ENCODE peak calls at places on chromosomes 3 and 15, in five cellular contexts. F is aorta, Q is heart left ventricle, X is BE2C, L is body of pancreas. R is an unnamed sample. For H3K27me3, the result is how much of the 10 kb centered on the place peaks cover.

GRCh38 chr15:71588746-71589145 is 221.6 kb upstream of the NR2E3 start:
- DNase-seq in X (no peak), L (no peak), Q (no peak), F (no peak), R (no peak)

GRCh38 chr15:20361091-20361490 is 180.5 kb downstream of the GOLGA6L6 start:
- DNase-seq in X (no peak), Q (no peak), F (no peak), L (no peak), R (no peak)

GRCh38 chr15:81400640-81401236 is 26.7 kb upstream of the TMC3 start:
- DNase-seq in F (no peak), Q (no peak), L (no peak), X (no peak), R (no peak)

GRCh38 chr15:91723959-91724358 is 129.5 kb upstream of the SLCO3A1 start:
- DNase-seq in X (no peak), L (no peak), Q (no peak), F (no peak), R (no peak)

GRCh38 chr3:134796313-134797079 is 1.4 kb downstream of the EPHB1 start:
- DNase-seq in F (no peak), L (no peak), X (peak), Q (no peak), R (peak)

GRCh38 chr3:32947466-32948238 is 3.8 kb upstream of the CCR4 start:
- DNase-seq in X (peak), Q (peak), L (peak), F (peak), R (peak)

GRCh38 chr3:57596495-57597239 is 477 bp downstream of the ARF4 start:
- DNase-seq in X (peak), Q (peak), F (peak), L (peak), R (peak)

GRCh38 chr15:38558714-38559059 is 5.9 kb downstream of the RASGRP1 start:
- DNase-seq in X (no peak), L (no peak), F (no peak), Q (no peak), R (no peak)

GRCh38 chr15:60788514-60789091 is 309.7 kb upstream of the ICE2 start:
- DNase-seq in Q (no peak), X (no peak), F (no peak), L (no peak), R (no peak)

GRCh38 chr3:155303540-155303939 is 10.1 kb upstream of the STRIT1 start:
- DNase-seq in L (no peak), F (no peak), X (no peak), Q (no peak), R (no peak)

GRCh38 chr3:44076221-44076829 is 165.4 kb upstream of the TOPAZ1 start:
- DNase-seq in L (no peak), Q (no peak), X (peak), F (no peak), R (no peak)

GRCh38 chr3:159856496-159857098 is 132.0 kb upstream of the IL12A start:
- DNase-seq in X (peak), F (no peak), L (no peak), Q (no peak), R (no peak)

GRCh38 chr15:63483521-63484371 is 20.6 kb upstream of the USP3 start:
- DNase-seq in F (no peak), X (no peak), L (no peak), Q (no peak), R (no peak)

GRCh38 chr3:52816654-52817053 is 13.8 kb downstream of the ITIH4 start:
- DNase-seq in L (no peak), Q (no peak), F (no peak), X (no peak), R (no peak)

GRCh38 chr3:195259564-195260285 is 11.2 kb downstream of the XXYLT1 start:
- DNase-seq in Q (peak), L (peak), X (peak), F (peak), R (peak)

GRCh38 chr3:185631108-185631507 is 45.0 kb downstream of the SENP2 start:
- DNase-seq in L (no peak), Q (no peak), X (no peak), F (no peak), R (no peak)

GRCh38 chr3:39668420-39668819 is 141.0 kb upstream of the MYRIP start:
- DNase-seq in X (peak), Q (no peak), F (no peak), L (peak), R (no peak)

GRCh38 chr3:141486735-141487418 is at the start of gene RASA2:
- DNase-seq in F (peak), X (peak), Q (peak), L (peak), R (peak)

GRCh38 chr3:32684029-32684799 is 774 bp upstream of the CNOT10 start:
- DNase-seq in L (no peak), X (no peak), Q (no peak), F (no peak), R (no peak)

GRCh38 chr3:130857336-130858026 is 36.4 kb upstream of the ATP2C1 start:
- DNase-seq in Q (no peak), L (no peak), X (no peak), F (no peak), R (no peak)

GRCh38 chr3:11954312-11954934 is 49.8 kb upstream of the SYN2 start:
- DNase-seq in Q (no peak), L (no peak), X (peak), F (no peak), R (no peak)

GRCh38 chr3:57855943-57856342 is 99.8 kb downstream of the SLMAP start:
- DNase-seq in Q (no peak), L (no peak), F (no peak), X (no peak), R (no peak)

GRCh38 chr3:53102601-53103147 is 27.6 kb downstream of the RFT1 start:
- DNase-seq in X (no peak), Q (no peak), F (no peak), L (no peak), R (no peak)

GRCh38 chr3:186566772-186567071 is 417 bp downstream of the TBCCD1 start:
- DNase-seq in F (no peak), Q (no peak), L (no peak), X (no peak), R (no peak)

GRCh38 chr15:92468987-92469386 is 75.3 kb downstream of the ST8SIA2 start:
- DNase-seq in Q (no peak), X (no peak), L (no peak), F (no peak), R (no peak)

GRCh38 chr3:60743631-60744164 is 507.6 kb downstream of the FHIT start:
- DNase-seq in X (peak), F (no peak), L (no peak), Q (no peak), R (no peak)

GRCh38 chr3:105402287-105402801 is 35.6 kb downstream of the ALCAM start:
- DNase-seq in F (no peak), Q (no peak), L (no peak), X (no peak), R (no peak)

GRCh38 chr3:138974467-138974866 is 27.4 kb downstream of the FOXL2NB start:
- DNase-seq in X (no peak), F (no peak), Q (no peak), L (no peak), R (no peak)

GRCh38 chr3:69178838-69179739 is 56.7 kb upstream of the LMOD3 start:
- DNase-seq in X (no peak), F (no peak), L (no peak), Q (no peak), R (no peak)

GRCh38 chr3:66140106-66140505 is 80.7 kb upstream of the SLC25A26 start:
- DNase-seq in Q (no peak), L (no peak), X (no peak), F (no peak), R (no peak)

GRCh38 chr3:29466442-29466841 is 185.6 kb downstream of the RBMS3 start:
- DNase-seq in F (no peak), L (no peak), X (no peak), Q (no peak), R (no peak)

GRCh38 chr3:64575211-64575844 is 112.5 kb downstream of the ADAMTS9 start:
- DNase-seq in X (no peak), L (no peak), Q (no peak), F (no peak), R (no peak)

GRCh38 chr15:23472678-23473077 is 25.6 kb upstream of the GOLGA6L2 start:
- DNase-seq in L (no peak), F (no peak), Q (no peak), X (no peak), R (no peak)

GRCh38 chr3:63909431-63909830 is 2.8 kb downstream of the SCAANT1 start:
- DNase-seq in X (no peak), F (no peak), Q (no peak), L (no peak), R (no peak)

GRCh38 chr3:12999147-13000140 is 73.8 kb downstream of the IQSEC1 start:
- DNase-seq in F (peak), X (no peak), L (peak), Q (peak), R (peak)

GRCh38 chr3:153762411-153763235 is 358.6 kb upstream of the ARHGEF26 start:
- DNase-seq in Q (no peak), X (no peak), L (no peak), F (no peak), R (no peak)

GRCh38 chr15:58870451-58870850 is 63.0 kb downstream of the SLTM start:
- DNase-seq in X (no peak), F (no peak), L (no peak), Q (no peak), R (no peak)

GRCh38 chr3:69865920-69866679 is 126.8 kb downstream of the MITF start:
- DNase-seq in X (peak), F (no peak), L (peak), Q (peak), R (peak)

GRCh38 chr3:46102059-46102779 is 74.9 kb upstream of the XCR1 start:
- DNase-seq in X (no peak), L (no peak), Q (no peak), F (no peak), R (no peak)

GRCh38 chr3:46102780-46103130 is 75.5 kb upstream of the XCR1 start:
- DNase-seq in X (no peak), F (no peak), Q (no peak), L (no peak), R (no peak)

GRCh38 chr3:46105313-46105919 is 78.1 kb upstream of the XCR1 start:
- DNase-seq in X (no peak), F (no peak), Q (no peak), L (no peak), R (no peak)

GRCh38 chr3:46107682-46108081 is 80.4 kb upstream of the XCR1 start:
- DNase-seq in Q (no peak), F (no peak), X (no peak), L (no peak), R (no peak)

DNA sequence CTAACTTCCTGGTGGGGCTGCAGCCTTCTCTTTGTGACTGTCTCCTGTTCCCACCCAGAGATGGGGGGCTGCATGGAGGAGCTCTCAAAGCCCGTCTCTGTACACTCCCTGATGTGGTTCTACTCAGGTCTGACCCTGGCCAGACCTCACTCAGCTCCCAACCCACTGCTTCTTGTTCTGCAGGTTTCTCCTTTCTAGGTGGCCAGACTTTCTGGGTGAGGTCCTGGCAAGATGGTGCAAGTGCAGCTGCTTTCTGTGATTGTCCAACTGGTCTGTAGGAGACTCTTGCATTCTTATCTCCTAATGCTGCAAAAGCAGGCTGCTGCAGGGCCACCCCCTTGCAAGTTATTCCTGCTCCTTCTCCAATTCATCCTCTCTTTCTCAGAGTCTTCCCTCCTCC is 77.4 kb upstream of the XCR1 start:
- DNase-seq in F (no peak), L (no peak), Q (no peak), X (no peak), R (no peak)
- H3K27me3 ChIP-seq in F (under half), L (under half), Q (under half), X (under half), R (under half)

GRCh38 chr15:101543431-101543830 is 53.9 kb upstream of the PCSK6 start:
- DNase-seq in X (no peak), F (no peak), L (no peak), Q (no peak), R (no peak)
- H3K27me3 ChIP-seq in X (under half), F (under half), L (under half), Q (under half), R (under half)

GRCh38 chr3:10330319-10330718 is 9.4 kb upstream of the SEC13 start:
- DNase-seq in Q (no peak), L (no peak), F (peak), X (no peak), R (no peak)
- H3K27me3 ChIP-seq in Q (under half), L (under half), F (under half), X (under half), R (under half)

GRCh38 chr3:150236683-150237082 is 171.4 kb upstream of the TSC22D2 start:
- DNase-seq in F (no peak), X (no peak), L (no peak), Q (no peak), R (no peak)
- H3K27me3 ChIP-seq in F (under half), X (under half), L (under half), Q (under half), R (under half)